ENCODE peak calls at places on chromosomes 16 and 17, in four cellular contexts. L is mucosa of descending colon, W is A549, T is prostate gland. X is an unnamed sample.

GRCh38 chr17:13561606-13562270 is 40.0 kb downstream of the HS3ST3A1 start:
- DNase-seq in L (peak; percentile 16), T (no peak), W (peak; percentile 52), X (no peak)

GRCh38 chr17:72615627-72615991 is 476.9 kb downstream of the SLC39A11 start:
- DNase-seq in T (no peak), L (no peak), W (no peak), X (no peak)

GRCh38 chr17:41455236-41455635 is 11.9 kb downstream of the KRT32 start:
- DNase-seq in W (no peak), T (no peak), L (no peak), X (no peak)

GRCh38 chr17:7440823-7441174 is 1.5 kb downstream of the FGF11 start:
- DNase-seq in W (no peak), T (no peak), L (no peak), X (no peak)

GRCh38 chr17:2792541-2793169 is 3.6 kb upstream of the RAP1GAP2 start:
- DNase-seq in T (no peak), W (no peak), L (no peak), X (no peak)

GRCh38 chr17:50627782-50628601 is 6.7 kb upstream of the ABCC3 start:
- DNase-seq in L (peak; percentile 75), T (no peak), W (no peak), X (no peak)

GRCh38 chr16:68737730-68738590 is 868 bp downstream of the CDH1 start:
- DNase-seq in L (peak; percentile 87), T (peak; percentile 70), W (peak; percentile 73), X (peak; percentile 81)

GRCh38 chr16:86510465-86511261 is at the start of gene FOXF1:
- DNase-seq in T (no peak), L (no peak), W (no peak), X (no peak)

GRCh38 chr17:64331946-64332493 is 58.6 kb downstream of the PECAM1 start:
- DNase-seq in T (no peak), L (no peak), W (no peak), X (peak; percentile 76)

GRCh38 chr17:9517396-9517795 is 58.2 kb downstream of the STX8 start:
- DNase-seq in T (no peak), L (no peak), W (no peak), X (no peak)

GRCh38 chr16:48526058-48526957 is 83.7 kb downstream of the N4BP1 start:
- DNase-seq in L (peak; percentile 89), W (peak; percentile 44), T (no peak), X (no peak)

GRCh38 chr17:75124041-75124818 is 7.3 kb downstream of the NT5C start:
- DNase-seq in L (peak; percentile 97), W (peak; percentile 99), T (peak; percentile 34), X (peak; percentile 78)

GRCh38 chr17:16923097-16923903 is 48.6 kb downstream of the TNFRSF13B start:
- DNase-seq in L (no peak), W (no peak), T (no peak), X (peak; percentile 37)

GRCh38 chr16:11500720-11501346 is 85.9 kb downstream of the LITAF start:
- DNase-seq in W (no peak), T (no peak), L (no peak), X (no peak)

GRCh38 chr17:1710807-1711553 is 803 bp upstream of the TLCD2 start:
- DNase-seq in W (no peak), L (no peak), T (no peak), X (no peak)

GRCh38 chr17:50396261-50397110 is 837 bp downstream of the LRRC59 start:
- DNase-seq in W (peak; percentile 58), L (peak; percentile 79), T (peak; percentile 35), X (peak; percentile 70)

GRCh38 chr16:51121009-51121347 is 30.1 kb downstream of the SALL1 start:
- DNase-seq in W (no peak), T (no peak), L (no peak), X (no peak)

DNA sequence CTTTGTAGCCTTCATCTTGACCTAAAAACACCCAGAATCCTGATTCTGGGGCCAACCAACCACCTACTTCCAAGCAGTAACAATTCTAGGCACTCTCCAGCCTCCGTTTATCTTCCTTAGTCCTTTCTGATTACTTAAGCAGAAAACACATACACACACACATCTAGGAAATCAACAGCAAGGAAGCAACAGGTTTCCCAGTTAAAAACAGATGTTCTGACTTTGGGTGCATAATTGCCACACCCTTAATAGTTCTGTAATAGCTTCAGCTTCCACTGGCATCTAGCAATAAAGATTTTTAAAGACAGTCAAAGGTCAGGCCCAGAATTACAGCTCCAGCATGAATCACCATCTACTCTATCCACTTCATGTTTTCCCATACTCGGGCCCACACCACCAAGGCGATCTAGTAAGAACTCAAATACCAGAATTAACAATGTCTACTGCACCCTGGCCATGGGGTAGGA is 2.6 kb downstream of the ARHGAP17 start:
- DNase-seq in L (peak; percentile 66), W (no peak), T (no peak), X (no peak)
- TF ChIP-seq CTCF in L (no peak), W (no peak), T (no peak), X (no peak)

DNA sequence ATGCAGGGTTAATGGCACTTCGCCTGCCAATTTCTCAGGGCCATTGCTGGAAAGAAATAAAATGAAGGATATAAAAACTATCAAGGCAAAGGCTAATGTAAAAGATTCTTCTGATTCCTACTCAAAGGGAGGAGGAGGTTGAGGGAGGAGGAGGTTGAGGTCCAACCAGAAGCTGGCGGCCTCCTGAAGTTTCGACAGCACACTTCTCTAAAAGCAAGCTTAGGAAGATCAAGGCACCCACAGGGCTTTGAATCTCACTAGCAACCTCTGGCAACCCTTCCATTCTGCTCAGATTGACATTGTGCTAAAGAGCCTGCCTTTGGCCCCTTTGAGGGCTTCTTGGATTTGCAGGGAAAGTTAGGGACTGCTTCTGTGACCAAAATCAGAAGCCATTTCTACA is 81.5 kb upstream of the TNRC6C start:
- DNase-seq in L (no peak), T (no peak), W (no peak), X (no peak)
- H3K4me3 ChIP-seq in L (no peak overlapping the region), T (no peak overlapping the region), W (no peak overlapping the region), X (no peak overlapping the region)

DNA sequence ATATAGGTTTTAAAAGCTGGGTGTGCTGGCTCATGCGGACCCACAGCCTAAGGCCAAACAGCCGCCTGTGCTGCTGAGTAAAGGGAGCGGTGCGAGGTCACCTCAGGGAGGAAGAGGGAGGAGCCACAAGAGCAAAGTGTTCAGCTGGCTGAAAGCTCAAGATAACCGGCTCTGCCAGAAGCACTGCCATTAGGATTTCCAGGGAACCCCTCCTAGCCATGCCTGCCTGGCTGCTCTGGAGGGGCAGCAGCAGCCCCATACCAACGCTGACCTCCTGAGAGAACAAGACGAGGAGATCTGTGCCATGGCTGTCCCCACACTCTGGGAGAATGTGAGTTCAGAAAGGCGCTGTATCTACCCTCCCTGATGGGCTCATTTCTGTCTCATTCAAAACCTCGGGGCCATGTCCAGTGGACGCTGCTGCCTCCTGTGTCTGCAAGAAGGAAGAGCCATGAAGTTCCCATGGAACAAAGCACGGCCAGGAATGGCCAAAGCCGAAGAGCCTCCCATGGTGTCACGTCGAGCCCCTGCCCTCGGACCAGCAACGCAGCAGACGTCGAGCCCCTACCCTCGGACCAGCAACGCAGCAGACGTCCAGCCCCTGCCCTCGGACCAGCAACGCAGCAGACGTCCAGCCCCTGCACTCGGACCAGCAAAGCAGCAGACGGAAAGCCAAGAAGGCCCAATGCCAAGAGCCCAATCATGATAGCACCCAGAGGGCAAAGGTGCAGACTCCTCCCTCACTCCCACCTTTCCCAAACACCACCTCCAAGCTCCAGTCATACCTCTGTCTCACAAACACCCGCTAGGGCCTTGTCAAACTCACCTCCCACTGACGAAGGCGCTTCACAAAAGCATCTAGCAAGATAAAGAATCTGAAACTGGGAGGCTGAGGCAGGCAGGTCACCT is 107.0 kb downstream of the ANKRD11 start:
- DNase-seq in T (peak; percentile 40), W (no peak), L (peak; percentile 76), X (peak; percentile 64)
- H3K4me1 ChIP-seq in T (peaks cover 6% of the 10 kb centered on the region), W (peaks cover 26% of the 10 kb centered on the region), L (peaks cover 32% of the 10 kb centered on the region), X (peaks cover 65% of the 10 kb centered on the region)

GRCh38 chr17:82419471-82419995 is 1.1 kb upstream of the OGFOD3 start:
- DNase-seq in L (no peak), W (no peak), T (no peak), X (no peak)

GRCh38 chr17:82416771-82417170 is 1.4 kb upstream of the HEXD start:
- DNase-seq in W (no peak), L (no peak), T (no peak), X (no peak)

GRCh38 chr17:82416264-82416663 is 1.9 kb upstream of the HEXD start:
- DNase-seq in W (no peak), L (no peak), T (no peak), X (no peak)

GRCh38 chr17:82415786-82416185 is 2.4 kb upstream of the HEXD start:
- DNase-seq in W (no peak), L (no peak), T (no peak), X (no peak)

GRCh38 chr17:82418001-82418986 is at the start of the genes HEXD and OGFOD3:
- DNase-seq in L (peak; percentile 88), W (peak; percentile 90), T (peak; percentile 71), X (peak; percentile 89)
- TF ChIP-seq CTCF in L (no peak), W (no peak), T (peak; percentile 53), X (no peak)

GRCh38 chr16:53775106-53775820 is 71.3 kb downstream of the FTO start:
- DNase-seq in W (no peak), L (peak; percentile 65), T (no peak), X (no peak)

GRCh38 chr16:53773881-53774280 is 69.9 kb downstream of the FTO start:
- DNase-seq in L (no peak), T (no peak), W (no peak), X (no peak)

GRCh38 chr16:53779186-53779585 is 75.2 kb downstream of the FTO start:
- DNase-seq in T (no peak), W (no peak), L (no peak), X (no peak)

GRCh38 chr16:53773150-53773846 is 69.3 kb downstream of the FTO start:
- DNase-seq in L (peak; percentile 74), T (peak; percentile 52), W (peak; percentile 51), X (no peak)

GRCh38 chr16:53775821-53776431 is 72.0 kb downstream of the FTO start:
- DNase-seq in T (peak; percentile 66), W (peak; percentile 39), L (peak; percentile 38), X (no peak)
- H3K4me3 ChIP-seq in T (no peak overlapping the region), W (peak overlapping the region; percentile 1), L (no peak overlapping the region), X (no peak overlapping the region)

DNA sequence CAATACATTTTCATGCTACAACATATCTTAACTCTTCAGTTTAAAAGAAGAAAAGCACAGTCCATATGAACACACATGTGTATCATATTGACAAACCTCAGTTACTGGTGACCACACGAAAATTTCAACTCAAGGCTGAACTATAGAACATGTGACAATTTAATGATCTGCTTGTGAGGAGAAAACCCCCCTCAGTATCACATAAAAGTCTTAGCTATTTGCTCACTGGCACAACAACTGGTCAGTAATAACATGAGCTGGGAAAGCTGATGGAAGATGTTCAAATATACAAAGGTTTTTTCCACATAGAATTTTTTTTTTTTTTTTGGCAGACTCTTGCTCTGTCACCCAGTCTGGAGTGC is 19.5 kb downstream of the ZNF652 start:
- DNase-seq in W (no peak), T (no peak), L (no peak), X (no peak)
- H3K4me1 ChIP-seq in W (no peaks in the 10 kb centered on the region), T (no peaks in the 10 kb centered on the region), L (no peaks in the 10 kb centered on the region), X (peaks cover 37% of the 10 kb centered on the region)

DNA sequence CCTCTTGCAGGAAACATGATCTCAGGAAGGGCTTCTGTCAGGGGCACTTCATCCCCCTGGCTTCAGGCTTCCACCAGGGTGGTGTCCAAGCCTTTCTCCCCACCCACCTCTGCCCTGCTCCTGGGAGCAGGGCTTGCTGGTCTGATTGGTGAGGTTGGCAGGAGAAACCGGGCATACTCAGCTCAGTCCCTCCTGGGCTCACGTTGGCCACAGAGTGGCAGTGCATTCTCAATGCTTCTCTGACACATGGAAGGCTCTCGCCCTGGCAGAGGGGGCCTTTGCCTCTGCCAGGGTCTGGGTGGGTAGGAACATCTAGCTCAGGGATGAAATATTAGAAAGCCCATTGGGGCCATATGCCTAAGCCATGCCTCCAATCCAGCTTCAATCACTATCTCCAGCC is 142.8 kb downstream of the AXIN2 start:
- DNase-seq in W (no peak), T (no peak), L (peak; percentile 39), X (no peak)
- TF ChIP-seq CTCF in W (peak; percentile 28), T (no peak), L (no peak), X (no peak)

GRCh38 chr16:28089205-28089991 is 25.9 kb upstream of the GSG1L start:
- DNase-seq in T (no peak), L (no peak), W (no peak), X (no peak)
- H3K4me3 ChIP-seq in T (no peak overlapping the region), L (no peak overlapping the region), W (no peak overlapping the region), X (no peak overlapping the region)

X was measured in lower lobe of right lung.